ENCODE peak calls at places on chromosome 9, in five cellular contexts. A is esophagus squamous epithelium; K is CD8-positive, alpha-beta T cell; E is mucosa of gallbladder; S is Panc1. Q is an unnamed sample.

GRCh38 chr9:14910178-14910805 is at the start of gene FREM1:
- DNase-seq in A (no peak), K (no peak), E (peak), S (no peak), Q (no peak)

GRCh38 chr9:129851821-129852220 is 16.6 kb downstream of the USP20 start:
- DNase-seq in A (no peak), K (no peak), E (no peak), S (no peak), Q (no peak)

GRCh38 chr9:136700959-136701664 is 11.3 kb upstream of the DIPK1B start:
- DNase-seq in A (no peak), K (peak), E (no peak), S (no peak), Q (no peak)

GRCh38 chr9:87876708-87877107 is 6.0 kb upstream of the SPATA31E1 start:
- DNase-seq in A (no peak), K (no peak), E (peak), S (no peak), Q (no peak)

GRCh38 chr9:107750741-107751521 is 261.4 kb upstream of the KLF4 start:
- DNase-seq in A (no peak), K (no peak), E (peak), S (peak), Q (peak)

GRCh38 chr9:110357510-110357909 is 19.8 kb upstream of the TXNDC8 start:
- DNase-seq in A (no peak), K (no peak), E (no peak), S (no peak), Q (no peak)

GRCh38 chr9:70120834-70121510 is 77.3 kb downstream of the MAMDC2 start:
- DNase-seq in A (no peak), K (no peak), E (peak), S (no peak), Q (no peak)

GRCh38 chr9:78298046-78298511 is 1.2 kb downstream of the PSAT1 start:
- DNase-seq in A (no peak), K (no peak), E (no peak), S (no peak), Q (no peak)

GRCh38 chr9:120879421-120879820 is 2.4 kb upstream of the PHF19 start:
- DNase-seq in A (no peak), K (no peak), E (no peak), S (no peak), Q (no peak)

GRCh38 chr9:126000256-126000655 is 253.1 kb downstream of the PBX3 start:
- DNase-seq in A (no peak), K (no peak), E (no peak), S (no peak), Q (no peak)

GRCh38 chr9:101477736-101478135 is 42.2 kb upstream of the ALDOB start:
- DNase-seq in A (no peak), K (no peak), E (no peak), S (no peak), Q (no peak)

GRCh38 chr9:93288891-93289883 is 105.2 kb downstream of the WNK2 start:
- DNase-seq in A (no peak), K (no peak), E (no peak), S (no peak), Q (no peak)

GRCh38 chr9:69104830-69105527 is 69.1 kb upstream of the TJP2 start:
- DNase-seq in A (no peak), K (no peak), E (peak), S (no peak), Q (no peak)

Q was measured in thoracic aorta.